ENCODE peak calls at places on chromosome 12, in eight cellular contexts. Y is BE2C, Q is amniotic stem cell, G is T-helper 17 cell, J is H4, B is RPMI8226, H is HTR-8/SVneo, U is transverse colon. K is an unnamed sample.

GRCh38 chr12:14473707-14474287 is 93.9 kb downstream of the PLBD1 start:
- DNase-seq in B (no peak), J (peak; percentile 53), H (no peak), Q (no peak), G (no peak), U (no peak), Y (no peak), K (peak; percentile 20)

GRCh38 chr12:85835417-85835809 is 796 bp downstream of the RASSF9 start:
- DNase-seq in G (no peak), H (no peak), J (no peak), Q (no peak), U (no peak), Y (no peak), B (no peak), K (no peak)

GRCh38 chr12:1213205-1213604 is 222.2 kb downstream of the ERC1 start:
- DNase-seq in J (no peak), Q (no peak), B (no peak), Y (no peak), H (no peak), G (no peak), U (no peak), K (no peak)

GRCh38 chr12:15155271-15155670 is 65.9 kb downstream of the RERG start:
- DNase-seq in H (no peak), J (peak; percentile 19), G (no peak), Y (peak; percentile 72), U (no peak), B (no peak), Q (no peak), K (no peak)

GRCh38 chr12:20004951-20005350 is 363.4 kb upstream of the PDE3A start:
- DNase-seq in Y (no peak), G (no peak), H (no peak), Q (no peak), B (no peak), J (no peak), U (no peak), K (no peak)

GRCh38 chr12:96399081-96399918 is 939 bp downstream of the CDK17 start:
- DNase-seq in J (peak; percentile 39), Y (peak; percentile 69), B (peak; percentile 84), G (peak; percentile 65), Q (peak; percentile 15), H (peak; percentile 45), U (peak; percentile 79), K (peak; percentile 79)

GRCh38 chr12:127145929-127146789 is 1120.8 kb upstream of the TMEM132C start:
- DNase-seq in B (no peak), G (peak; percentile 36), Y (peak; percentile 94), H (peak; percentile 5), J (no peak), U (peak; percentile 67), Q (peak; percentile 12), K (peak; percentile 80)

GRCh38 chr12:111034911-111035577 is 114.7 kb upstream of the MYL2 start:
- DNase-seq in B (no peak), H (no peak), Y (peak; percentile 32), U (no peak), Q (no peak), G (no peak), J (no peak), K (peak; percentile 54)

GRCh38 chr12:128942960-128943477 is 89.7 kb downstream of the GLT1D1 start:
- DNase-seq in J (no peak), H (no peak), Y (no peak), B (no peak), Q (no peak), U (no peak), G (no peak), K (no peak)

GRCh38 chr12:71160585-71160984 is 2.8 kb upstream of the TSPAN8 start:
- DNase-seq in Y (no peak), U (no peak), Q (no peak), J (no peak), H (peak; percentile 5), G (no peak), B (no peak), K (no peak)

GRCh38 chr12:6935221-6935550 is 7.4 kb downstream of the ATN1 start:
- DNase-seq in J (no peak), Q (no peak), U (no peak), H (no peak), Y (no peak), B (no peak), G (no peak), K (no peak)

GRCh38 chr12:53044896-53045571 is 4.8 kb upstream of the TNS2 start:
- DNase-seq in Y (no peak), Q (no peak), G (no peak), J (no peak), H (no peak), B (no peak), U (no peak), K (no peak)

GRCh38 chr12:34345801-34346200 is 323.5 kb downstream of the ALG10 start:
- DNase-seq in G (no peak), B (no peak), Y (no peak), H (no peak), J (no peak), U (no peak), Q (no peak), K (no peak)

GRCh38 chr12:100733817-100734593 is 60.6 kb upstream of the ANO4 start:
- DNase-seq in Q (peak; percentile 53), G (no peak), Y (no peak), B (peak; percentile 18), H (no peak), J (peak; percentile 35), U (no peak), K (peak; percentile 25)